ENCODE peak calls at places on chromosomes 4 and X, in nine cellular contexts. T, L, K, G, C, H, A, N and B are unnamed samples.
A peak's percentile ranks its signal among the peaks of the same experiment; 100 is the strongest.

GRCh38 chr4:106864231-106864630 is 171.9 kb downstream of the DKK2 start:
- DNase-seq in N (no peak), T (no peak), H (no peak), A (no peak), C (no peak), L (no peak), K (no peak), G (no peak), B (peak; percentile 84)

GRCh38 chr4:6901669-6902317 is 7.8 kb upstream of the TBC1D14 start:
- DNase-seq in G (no peak), T (no peak), C (no peak), N (no peak), L (no peak), A (no peak), K (no peak), H (no peak), B (no peak)

GRCh38 chr4:122700178-122700725 is 32.3 kb upstream of the BBS12 start:
- DNase-seq in G (peak; percentile 24), H (peak; percentile 18), T (no peak), N (no peak), L (peak; percentile 78), C (no peak), K (peak; percentile 63), A (peak; percentile 12), B (peak; percentile 40)

GRCh38 chr4:79227896-79228295 is 98.0 kb downstream of the NAA11 start:
- DNase-seq in A (no peak), N (no peak), H (no peak), G (no peak), T (no peak), C (no peak), L (no peak), K (no peak), B (no peak)

GRCh38 chr4:159481936-159482335 is 379.1 kb downstream of the RAPGEF2 start:
- DNase-seq in C (no peak), T (no peak), A (no peak), N (no peak), L (no peak), H (no peak), K (no peak), G (no peak), B (no peak)

GRCh38 chr4:145935253-145936141 is 3.1 kb downstream of the ZNF827 start:
- DNase-seq in N (peak; percentile 50), C (peak; percentile 38), T (peak; percentile 79), L (peak; percentile 35), G (peak; percentile 68), K (no peak), H (no peak), A (peak; percentile 50), B (peak; percentile 40)

GRCh38 chrX:17496407-17496806 is 121.4 kb downstream of the NHS start:
- DNase-seq in T (no peak), H (no peak), L (no peak), K (peak; percentile 88), C (no peak), N (no peak), G (no peak), A (no peak), B (no peak)

GRCh38 chr4:77699731-77700210 is 94.2 kb downstream of the CXCL13 start:
- DNase-seq in G (peak; percentile 72), T (peak; percentile 9), K (peak; percentile 58), A (peak; percentile 24), L (peak; percentile 67), N (no peak), C (peak; percentile 70), H (no peak), B (peak; percentile 73)

GRCh38 chr4:24771241-24771640 is 24.1 kb upstream of the SOD3 start:
- DNase-seq in K (peak; percentile 39), L (no peak), N (no peak), T (no peak), A (no peak), G (no peak), H (no peak), C (no peak), B (no peak)

GRCh38 chr4:144583658-144584057 is 62.3 kb upstream of the HHIP start:
- DNase-seq in H (no peak), K (peak; percentile 68), C (no peak), T (no peak), L (no peak), N (no peak), A (no peak), G (no peak), B (peak; percentile 58)

GRCh38 chr4:17059192-17059634 is 160.8 kb upstream of the LDB2 start:
- DNase-seq in T (no peak), C (no peak), N (no peak), H (no peak), A (peak; percentile 43), L (no peak), G (no peak), K (no peak), B (peak; percentile 73)

GRCh38 chr4:186134254-186134653 is 29.8 kb downstream of the FAM149A start:
- DNase-seq in N (peak; percentile 61), T (no peak), H (no peak), L (no peak), A (no peak), C (no peak), K (no peak), G (no peak), B (no peak)

GRCh38 chrX:152897216-152898144 is at the start of gene ZNF185:
- DNase-seq in N (no peak), G (peak; percentile 89), A (peak; percentile 70), C (peak; percentile 89), L (peak; percentile 75), H (no peak), T (no peak), K (peak; percentile 76), B (peak; percentile 13)

GRCh38 chr4:10577018-10577417 is 107.5 kb downstream of the CLNK start:
- DNase-seq in A (no peak), T (peak; percentile 23), G (no peak), H (no peak), K (no peak), L (no peak), N (peak; percentile 60), C (no peak), B (no peak)

GRCh38 chr4:94375364-94375763 is 32.7 kb upstream of the HPGDS start:
- DNase-seq in G (peak; percentile 58), A (no peak), L (no peak), K (no peak), N (no peak), H (no peak), T (no peak), C (no peak), B (no peak)

GRCh38 chrX:39850630-39851152 is 247.1 kb downstream of the BCOR start:
- DNase-seq in T (no peak), N (no peak), G (no peak), H (no peak), K (no peak), A (peak; percentile 73), C (no peak), L (peak; percentile 50), B (peak; percentile 52)

GRCh38 chrX:39850209-39850608 is 247.5 kb downstream of the BCOR start:
- DNase-seq in G (no peak), N (no peak), L (peak; percentile 27), A (no peak), C (no peak), T (no peak), H (no peak), K (no peak), B (no peak)

GRCh38 chrX:39846460-39846859 is 251.3 kb downstream of the BCOR start:
- DNase-seq in A (no peak), G (no peak), N (no peak), C (no peak), T (no peak), K (no peak), H (no peak), L (no peak), B (no peak)

GRCh38 chrX:39848243-39848642 is 249.5 kb downstream of the BCOR start:
- DNase-seq in K (no peak), T (no peak), L (no peak), A (no peak), H (no peak), C (no peak), N (no peak), G (no peak), B (no peak)

DNA sequence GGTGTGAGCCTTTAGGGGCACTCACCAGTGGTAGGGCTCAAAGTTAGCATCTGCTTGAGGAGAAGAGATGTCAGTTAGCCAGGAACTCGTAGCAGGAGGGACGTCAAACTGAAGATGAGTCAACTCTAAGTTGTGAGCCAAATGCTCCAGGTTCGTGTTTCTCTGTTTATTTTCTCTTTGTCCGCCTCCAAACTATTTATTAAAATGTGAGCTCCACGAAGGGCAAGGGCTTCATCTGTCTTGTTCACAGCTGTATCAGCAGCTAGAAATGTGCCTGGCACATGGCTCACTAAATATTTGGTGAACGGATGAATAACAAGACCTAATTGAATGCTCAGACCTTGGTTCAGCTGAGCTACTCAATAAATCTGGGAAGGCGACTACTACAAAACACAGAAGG is 248.9 kb downstream of the BCOR start:
- DNase-seq in C (no peak), K (peak; percentile 58), T (no peak), H (no peak), A (no peak), N (no peak), L (no peak), G (no peak), B (peak; percentile 81)
- H3K4me1 ChIP-seq in C (peaks cover 37% of the 10 kb centered on the region), K (peaks cover 16% of the 10 kb centered on the region), T (peaks cover 4% of the 10 kb centered on the region), H (no peaks in the 10 kb centered on the region), A (peaks cover 21% of the 10 kb centered on the region), N (peaks cover 27% of the 10 kb centered on the region), L (peaks cover 8% of the 10 kb centered on the region), G (peaks cover 42% of the 10 kb centered on the region), B (peaks cover 2% of the 10 kb centered on the region)

DNA sequence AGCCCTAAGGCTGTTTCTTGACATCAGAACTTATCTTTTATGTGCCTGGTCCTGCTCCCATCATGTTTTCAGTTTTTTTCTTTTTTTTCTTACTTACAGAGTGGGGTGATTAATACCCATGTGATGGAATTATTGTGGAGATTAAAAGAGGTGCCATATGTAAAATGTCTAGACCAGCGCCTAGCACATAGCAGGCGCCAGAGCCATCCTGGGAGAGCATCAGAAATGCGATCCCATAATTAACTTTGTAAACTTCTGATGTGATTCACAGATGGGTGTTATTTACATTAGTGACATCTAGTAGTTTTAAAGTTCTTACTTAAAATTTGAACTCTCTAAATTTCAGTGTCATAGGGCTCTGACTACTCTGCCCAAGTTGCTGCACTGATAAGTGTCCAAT is 66.2 kb upstream of the PGRMC2 start:
- DNase-seq in K (peak; percentile 26), H (no peak), A (no peak), N (no peak), G (no peak), L (no peak), T (no peak), C (no peak), B (peak; percentile 51)
- TF ChIP-seq EZH2phosphoT487 in K (no peak), H (no peak), A (no peak), N (no peak), G (no peak), L (no peak), T (no peak), C (no peak), B (no peak)

GRCh38 chrX:2650037-2650436 is 41.1 kb upstream of the CD99 start:
- DNase-seq in G (no peak), C (no peak), T (no peak), L (no peak), A (no peak), N (no peak), K (no peak), H (no peak), B (no peak)
- H2AFZ ChIP-seq in G (no peak overlapping the region), C (no peak overlapping the region), T (no peak overlapping the region), L (no peak overlapping the region), A (no peak overlapping the region), N (no peak overlapping the region), K (no peak overlapping the region), H (no peak overlapping the region), B (no peak overlapping the region)

DNA sequence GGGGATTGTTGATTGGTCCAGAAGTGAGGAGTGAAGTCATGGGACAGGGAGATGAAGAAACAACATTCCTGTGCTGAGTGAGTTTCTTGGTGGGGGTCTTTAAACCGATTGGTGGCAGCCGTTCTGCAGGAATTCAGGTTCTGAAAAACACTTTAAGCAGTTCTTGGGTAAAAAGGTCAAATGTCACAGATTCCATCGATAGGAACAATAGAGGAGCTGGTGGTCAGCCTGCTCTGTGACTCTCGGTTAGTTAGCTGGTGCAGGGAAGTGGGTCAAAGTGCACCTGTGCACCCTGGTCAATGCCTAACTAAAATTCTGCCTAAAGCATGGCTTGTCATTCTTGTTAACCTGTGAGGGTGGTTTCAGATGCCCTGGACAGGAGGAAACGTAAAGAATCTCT is 34.6 kb upstream of the MGST2 start:
- DNase-seq in G (peak; percentile 49), T (no peak), H (no peak), K (no peak), A (no peak), L (no peak), C (peak; percentile 59), N (no peak), B (no peak)
- H3K4me1 ChIP-seq in G (peaks cover 15% of the 10 kb centered on the region), T (no peaks in the 10 kb centered on the region), H (no peaks in the 10 kb centered on the region), K (peaks cover 9% of the 10 kb centered on the region), A (no peaks in the 10 kb centered on the region), L (peaks cover 8% of the 10 kb centered on the region), C (peaks cover 39% of the 10 kb centered on the region), N (no peaks in the 10 kb centered on the region), B (no peaks in the 10 kb centered on the region)